ENCODE peak calls at places on chromosomes 12 and 14, in ten cellular contexts. V, N, E, Y, K, X, G, I, T and Z are unnamed samples.

GRCh38 chr12:132162508-132163031 is 18.3 kb downstream of the NOC4L start:
- DNase-seq in I (no peak), X (no peak), E (no peak), V (peak), Y (peak), K (peak), T (peak), G (peak), N (no peak), Z (no peak)

GRCh38 chr12:101111441-101111840 is 98.6 kb downstream of the SLC5A8 start:
- DNase-seq in E (no peak), N (no peak), T (no peak), I (no peak), Y (no peak), X (no peak), V (no peak), G (no peak), K (no peak), Z (no peak)

GRCh38 chr12:43099691-43100163 is 452.3 kb downstream of the ADAMTS20 start:
- DNase-seq in K (peak), E (no peak), V (no peak), G (no peak), X (peak), N (no peak), T (no peak), I (no peak), Y (no peak), Z (no peak)

GRCh38 chr12:6735448-6736191 is 11.8 kb downstream of the COPS7A start:
- DNase-seq in E (peak), K (peak), T (no peak), G (peak), I (peak), N (no peak), X (peak), V (no peak), Y (peak), Z (peak)

GRCh38 chr12:127205781-127206535 is 1061.0 kb upstream of the TMEM132C start:
- DNase-seq in I (no peak), K (no peak), X (no peak), N (no peak), V (no peak), T (no peak), E (no peak), G (no peak), Y (no peak), Z (no peak)

GRCh38 chr14:69464829-69465228 is 19.7 kb upstream of the PLEKHD1 start:
- DNase-seq in E (no peak), X (peak), N (peak), I (no peak), V (peak), T (no peak), Y (no peak), K (peak), G (peak), Z (no peak)

GRCh38 chr12:22340143-22340542 is 5.6 kb upstream of the ST8SIA1 start:
- DNase-seq in X (no peak), K (no peak), I (no peak), Y (peak), E (no peak), G (no peak), T (no peak), V (no peak), N (no peak), Z (no peak)

GRCh38 chr12:116708826-116709756 is 28.8 kb downstream of the SPRING1 start:
- DNase-seq in V (peak), E (peak), T (no peak), K (peak), Y (peak), I (peak), N (peak), G (peak), X (peak), Z (no peak)

GRCh38 chr14:76902591-76902990 is 76.4 kb downstream of the LRRC74A start:
- DNase-seq in I (no peak), T (no peak), G (no peak), E (no peak), Y (no peak), V (no peak), K (no peak), N (no peak), X (no peak), Z (no peak)

GRCh38 chr12:94676011-94676709 is 25.8 kb upstream of the TMCC3 start:
- DNase-seq in V (no peak), X (peak), E (no peak), T (no peak), I (no peak), Y (peak), G (peak), K (no peak), N (no peak), Z (no peak)

GRCh38 chr14:34554540-34555250 is 15.2 kb upstream of the EAPP start:
- DNase-seq in E (no peak), Y (no peak), K (peak), T (peak), I (no peak), V (no peak), G (no peak), N (no peak), X (peak), Z (peak)

GRCh38 chr12:126518596-126519200 is 1453.5 kb downstream of the AACS start:
- DNase-seq in E (no peak), T (no peak), Y (no peak), G (peak), K (no peak), V (no peak), N (no peak), X (no peak), I (no peak), Z (no peak)

GRCh38 chr12:56518570-56518969 is 3.0 kb upstream of the RBMS2 start:
- DNase-seq in N (no peak), G (peak), Y (no peak), K (peak), E (peak), I (no peak), V (no peak), X (no peak), T (no peak), Z (no peak)

GRCh38 chr12:44342371-44342770 is 506.5 kb downstream of the TMEM117 start:
- DNase-seq in T (no peak), V (no peak), I (no peak), E (no peak), Y (no peak), N (no peak), X (no peak), K (no peak), G (no peak), Z (no peak)

GRCh38 chr12:3757261-3757660 is 4.4 kb upstream of the CRACR2A start:
- DNase-seq in I (no peak), T (no peak), X (no peak), E (peak), Y (no peak), N (no peak), V (no peak), G (no peak), K (no peak), Z (no peak)

GRCh38 chr14:92039073-92039719 is 663 bp downstream of the TRIP11 start:
- DNase-seq in T (no peak), G (peak), Y (no peak), N (peak), X (peak), I (peak), V (peak), K (peak), E (peak), Z (peak)

GRCh38 chr12:24230061-24230460 is 280.6 kb upstream of the SOX5 start:
- DNase-seq in V (no peak), Y (no peak), I (peak), N (no peak), G (no peak), E (no peak), T (no peak), X (peak), K (no peak), Z (no peak)

GRCh38 chr12:41184864-41185263 is 3.3 kb upstream of the PDZRN4 start:
- DNase-seq in E (no peak), I (no peak), K (peak), V (no peak), Y (peak), T (no peak), G (no peak), X (no peak), N (no peak), Z (no peak)

GRCh38 chr14:72665259-72665658 is 228.6 kb downstream of the DPF3 start:
- DNase-seq in K (peak), I (no peak), Y (no peak), G (peak), X (no peak), N (peak), T (peak), V (peak), E (peak), Z (no peak)

GRCh38 chr12:96398422-96399080 is 1.7 kb downstream of the CDK17 start:
- DNase-seq in Y (no peak), G (peak), X (peak), N (no peak), T (no peak), K (peak), E (peak), V (no peak), I (no peak), Z (no peak)

GRCh38 chr12:68750506-68750905 is 4.5 kb downstream of the SLC35E3 start:
- DNase-seq in V (no peak), X (no peak), Y (no peak), E (no peak), G (no peak), K (no peak), N (no peak), I (peak), T (no peak), Z (peak)

GRCh38 chr12:44446181-44446580 is 429.9 kb downstream of the NELL2 start:
- DNase-seq in X (peak), I (no peak), T (no peak), V (no peak), K (no peak), N (no peak), E (no peak), G (no peak), Y (no peak), Z (no peak)

GRCh38 chr12:22821985-22822384 is 197.0 kb downstream of the ETNK1 start:
- DNase-seq in Y (no peak), T (no peak), N (no peak), V (no peak), K (no peak), I (no peak), G (no peak), E (peak), X (peak), Z (no peak)

GRCh38 chr12:68304626-68305025 is 27.5 kb downstream of the MDM1 start:
- DNase-seq in E (no peak), N (no peak), T (no peak), V (no peak), I (no peak), K (peak), Y (no peak), G (peak), X (no peak), Z (no peak)

GRCh38 chr12:3035815-3036702 is 41.1 kb upstream of the TSPAN9 start:
- DNase-seq in N (no peak), T (no peak), Y (no peak), I (peak), E (no peak), V (no peak), K (peak), X (no peak), G (peak), Z (peak)

GRCh38 chr14:55547650-55548315 is 32.2 kb upstream of the KTN1 start:
- DNase-seq in V (no peak), T (no peak), X (no peak), K (no peak), N (no peak), Y (no peak), G (no peak), E (no peak), I (no peak), Z (no peak)

GRCh38 chr14:95516554-95517209 is at the start of gene SYNE3:
- DNase-seq in E (no peak), I (peak), T (peak), V (no peak), X (no peak), N (no peak), K (peak), Y (peak), G (no peak), Z (peak)

GRCh38 chr12:97229036-97229435 is 233.6 kb upstream of the RMST start:
- DNase-seq in V (no peak), Y (no peak), K (no peak), I (no peak), N (no peak), T (no peak), X (no peak), E (no peak), G (no peak), Z (no peak)

GRCh38 chr12:24592048-24592447 is 356.9 kb downstream of the BCAT1 start:
- DNase-seq in I (no peak), X (no peak), T (no peak), Y (no peak), E (no peak), N (no peak), G (no peak), V (no peak), K (no peak), Z (no peak)

GRCh38 chr12:6960291-6961277 is 9.4 kb downstream of the PTPN6 start:
- DNase-seq in T (peak), Y (peak), G (peak), X (peak), N (no peak), E (no peak), I (peak), V (no peak), K (peak), Z (peak)

GRCh38 chr14:94850332-94851211 is 80.7 kb upstream of the GSC start:
- DNase-seq in K (no peak), I (no peak), T (no peak), E (no peak), N (no peak), Y (no peak), G (no peak), V (no peak), X (no peak), Z (no peak)

GRCh38 chr12:57226588-57227314 is 2.8 kb upstream of the SHMT2 start:
- DNase-seq in E (no peak), T (peak), G (no peak), V (no peak), N (no peak), Y (no peak), K (no peak), X (peak), I (peak), Z (peak)

GRCh38 chr12:21925296-21925913 is 15.8 kb downstream of the ABCC9 start:
- DNase-seq in E (no peak), V (no peak), I (no peak), X (peak), K (peak), Y (no peak), N (no peak), G (no peak), T (no peak), Z (no peak)

GRCh38 chr12:96587691-96588090 is 98.3 kb downstream of the CFAP54 start:
- DNase-seq in K (peak), E (no peak), I (no peak), G (peak), T (no peak), Y (no peak), N (no peak), V (no peak), X (no peak), Z (no peak)

GRCh38 chr14:94058128-94058673 is 22.8 kb downstream of the DDX24 start:
- DNase-seq in V (no peak), T (no peak), G (no peak), K (no peak), X (no peak), N (no peak), I (no peak), E (no peak), Y (no peak), Z (no peak)

GRCh38 chr12:108618079-108618952 is 15.4 kb downstream of the SELPLG start:
- DNase-seq in V (peak), G (peak), E (peak), T (peak), N (peak), K (peak), X (peak), I (peak), Y (peak), Z (peak)

GRCh38 chr12:24780969-24781368 is 167.9 kb downstream of the BCAT1 start:
- DNase-seq in E (no peak), T (no peak), V (peak), K (peak), Y (no peak), I (peak), N (peak), X (peak), G (peak), Z (no peak)

GRCh38 chr12:32548691-32549412 is 130.2 kb upstream of the DNM1L start:
- DNase-seq in X (no peak), N (peak), I (no peak), G (peak), Y (peak), V (peak), E (no peak), T (no peak), K (peak), Z (no peak)

GRCh38 chr14:57865450-57866198 is at the start of gene SLC35F4:
- DNase-seq in N (no peak), V (no peak), K (peak), Y (peak), I (peak), T (peak), X (peak), E (no peak), G (peak), Z (peak)

GRCh38 chr12:65922077-65922476 is 97.8 kb downstream of the HMGA2 start:
- DNase-seq in Y (no peak), I (no peak), G (no peak), K (no peak), T (no peak), N (no peak), E (no peak), X (no peak), V (no peak), Z (no peak)
- H3K4me3 ChIP-seq in Y (no peak), I (no peak), G (no peak), K (no peak), T (no peak), N (no peak), E (no peak), X (no peak), V (no peak), Z (no peak)

GRCh38 chr14:50675597-50675996 is 7.5 kb upstream of the SAV1 start:
- DNase-seq in V (no peak), Y (no peak), K (peak), G (no peak), X (peak), I (no peak), E (no peak), T (no peak), N (no peak), Z (no peak)
- H3K4me3 ChIP-seq in V (no peak), Y (no peak), K (peak), G (no peak), X (no peak), I (no peak), E (no peak), T (no peak), N (no peak), Z (no peak)

DNA sequence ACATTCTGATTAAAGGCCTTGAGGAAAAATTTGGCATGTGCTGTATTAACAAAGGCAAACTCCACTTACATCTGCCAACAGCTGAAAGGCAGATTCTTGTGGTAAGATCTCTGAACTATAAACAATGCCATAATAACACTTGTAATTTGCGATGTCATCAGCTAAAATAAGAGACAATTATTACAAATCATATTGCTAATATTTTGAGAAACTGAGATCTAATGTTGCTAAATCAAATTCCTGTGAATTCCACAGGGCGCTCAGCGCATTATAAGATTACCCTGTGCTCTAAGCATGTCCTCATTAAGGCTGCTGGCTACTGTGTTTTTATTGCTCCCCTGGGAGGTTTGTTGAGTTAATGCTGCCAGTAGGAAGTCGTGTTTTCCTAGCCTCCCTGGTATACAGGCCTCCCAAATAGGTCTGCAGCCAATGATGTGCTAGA is 244.8 kb downstream of the DACT1 start:
- DNase-seq in V (peak), K (peak), X (peak), G (peak), I (no peak), N (no peak), Y (no peak), T (no peak), E (no peak), Z (no peak)
- H3K4me3 ChIP-seq in V (no peak), K (no peak), X (no peak), G (no peak), I (no peak), N (no peak), Y (no peak), T (no peak), E (no peak), Z (no peak)

GRCh38 chr12:53974084-53975018 is at the start of gene HOTAIR:
- DNase-seq in X (no peak), V (no peak), E (no peak), N (no peak), G (no peak), Y (no peak), K (peak), I (no peak), T (peak), Z (peak)
- H3K4me3 ChIP-seq in X (no peak), V (peak), E (peak), N (peak), G (no peak), Y (peak), K (peak), I (no peak), T (peak), Z (no peak)